ENCODE peak calls at places on chromosomes 11 and 22, in seven cellular contexts. G, D, J, R, V, N and W are unnamed samples.

GRCh38 chr11:62472063-62472884 is 53.4 kb downstream of the SCGB1A1 start:
- DNase-seq in G (no peak), D (no peak), J (peak), R (peak), V (no peak), N (no peak), W (no peak)

GRCh38 chr11:83816572-83817187 is 530.5 kb upstream of the CCDC90B start:
- DNase-seq in G (peak), D (no peak), J (no peak), R (peak), V (no peak), N (no peak), W (no peak)

GRCh38 chr11:63635762-63636465 is 21.7 kb upstream of the PLAAT3 start:
- DNase-seq in G (peak), D (peak), J (peak), R (peak), V (peak), N (peak), W (peak)

GRCh38 chr11:9506489-9507343 is 45.9 kb downstream of the ZNF143 start:
- DNase-seq in G (peak), D (peak), J (peak), R (peak), V (peak), N (peak), W (peak)

GRCh38 chr11:77381749-77382693 is 80.5 kb upstream of the GDPD4 start:
- DNase-seq in G (peak), D (no peak), J (no peak), R (peak), V (no peak), N (no peak), W (no peak)

GRCh38 chr11:12539570-12539969 is 134.7 kb upstream of the TEAD1 start:
- DNase-seq in G (peak), D (no peak), J (no peak), R (no peak), V (no peak), N (no peak), W (no peak)

GRCh38 chr11:31325162-31325561 is 44.4 kb downstream of the DCDC1 start:
- DNase-seq in G (peak), D (no peak), J (no peak), R (no peak), V (no peak), N (no peak), W (no peak)

GRCh38 chr11:61870429-61871039 is 20.8 kb downstream of the FADS3 start:
- DNase-seq in G (no peak), D (no peak), J (no peak), R (peak), V (no peak), N (no peak), W (no peak)

GRCh38 chr11:204587-205109 is 2.6 kb downstream of the BET1L start:
- DNase-seq in G (no peak), D (no peak), J (peak), R (no peak), V (no peak), N (no peak), W (no peak)

GRCh38 chr11:120608760-120609211 is 97.2 kb downstream of the GRIK4 start:
- DNase-seq in G (no peak), D (no peak), J (no peak), R (peak), V (no peak), N (no peak), W (no peak)

GRCh38 chr11:41459602-41460405 is at the start of gene LRRC4C:
- DNase-seq in G (no peak), D (no peak), J (no peak), R (no peak), V (no peak), N (peak), W (peak)

GRCh38 chr11:28767574-28767973 is 659.4 kb downstream of the METTL15 start:
- DNase-seq in G (peak), D (no peak), J (no peak), R (no peak), V (no peak), N (no peak), W (no peak)

GRCh38 chr11:65089621-65090020 is 5.6 kb downstream of the ZFPL1 start:
- DNase-seq in G (no peak), D (no peak), J (no peak), R (no peak), V (no peak), N (no peak), W (no peak)

GRCh38 chr11:12248330-12248729 is 129.0 kb upstream of the PARVA start:
- DNase-seq in G (peak), D (no peak), J (peak), R (no peak), V (no peak), N (peak), W (peak)

GRCh38 chr22:31488988-31489617 is 539 bp downstream of the EIF4ENIF1 start:
- DNase-seq in G (peak), D (peak), J (peak), R (peak), V (peak), N (no peak), W (peak)

GRCh38 chr11:46247664-46248063 is 29.8 kb upstream of the CREB3L1 start:
- DNase-seq in G (peak), D (no peak), J (no peak), R (peak), V (no peak), N (no peak), W (no peak)

GRCh38 chr11:113992459-113993105 is 17.7 kb downstream of the HTR3A start:
- DNase-seq in G (no peak), D (no peak), J (no peak), R (no peak), V (no peak), N (peak), W (no peak)

GRCh38 chr11:73412308-73412707 is 36.1 kb downstream of the RELT start:
- DNase-seq in G (peak), D (no peak), J (no peak), R (no peak), V (no peak), N (no peak), W (no peak)

GRCh38 chr11:73374130-73374529 is 2.1 kb upstream of the RELT start:
- DNase-seq in G (no peak), D (no peak), J (no peak), R (no peak), V (no peak), N (no peak), W (no peak)

GRCh38 chr11:2701898-2702434 is 2.2 kb upstream of the KCNQ1OT1 start:
- DNase-seq in G (no peak), D (no peak), J (no peak), R (no peak), V (no peak), N (no peak), W (no peak)

GRCh38 chr22:17981497-17981896 is 42.9 kb downstream of the MICAL3 start:
- DNase-seq in G (no peak), D (no peak), J (no peak), R (no peak), V (no peak), N (no peak), W (no peak)

GRCh38 chr22:27992294-27993165 is 73.5 kb upstream of the PITPNB start:
- DNase-seq in G (no peak), D (no peak), J (no peak), R (no peak), V (no peak), N (no peak), W (no peak)

GRCh38 chr11:10317281-10317755 is 12.4 kb downstream of the ADM start:
- DNase-seq in G (no peak), D (no peak), J (peak), R (no peak), V (no peak), N (no peak), W (no peak)

GRCh38 chr11:1073851-1074243 is 827 bp upstream of the MUC2 start:
- DNase-seq in G (no peak), D (no peak), J (no peak), R (no peak), V (no peak), N (no peak), W (no peak)

GRCh38 chr22:35514366-35514765 is 26.3 kb upstream of the RASD2 start:
- DNase-seq in G (no peak), D (no peak), J (no peak), R (no peak), V (no peak), N (peak), W (no peak)

GRCh38 chr22:50400931-50401330 is 57.8 kb downstream of the PPP6R2 start:
- DNase-seq in G (no peak), D (no peak), J (no peak), R (no peak), V (no peak), N (no peak), W (no peak)

GRCh38 chr11:69947059-69947771 is 128.0 kb upstream of the FGF3 start:
- DNase-seq in G (no peak), D (no peak), J (no peak), R (peak), V (no peak), N (no peak), W (no peak)

GRCh38 chr11:11952036-11952435 is 56.4 kb downstream of the DKK3 start:
- DNase-seq in G (no peak), D (no peak), J (no peak), R (no peak), V (no peak), N (no peak), W (no peak)

GRCh38 chr22:48244388-48245118 is 1482.1 kb downstream of the TBC1D22A start:
- DNase-seq in G (no peak), D (no peak), J (no peak), R (no peak), V (no peak), N (no peak), W (no peak)

GRCh38 chr22:31605851-31606585 is 56.0 kb downstream of the PISD start:
- DNase-seq in G (no peak), D (no peak), J (no peak), R (no peak), V (no peak), N (peak), W (no peak)

GRCh38 chr11:2885017-2885675 is 429 bp downstream of the CDKN1C start:
- DNase-seq in G (peak), D (no peak), J (peak), R (peak), V (peak), N (peak), W (no peak)

GRCh38 chr11:68008381-68009337 is 1.5 kb upstream of the ALDH3B1 start:
- DNase-seq in G (no peak), D (no peak), J (peak), R (peak), V (no peak), N (no peak), W (no peak)

GRCh38 chr22:24427500-24428164 is at the start of gene ADORA2A:
- DNase-seq in G (no peak), D (peak), J (no peak), R (peak), V (no peak), N (peak), W (no peak)